ENCODE peak calls at places on chromosomes 3 and 15, in six cellular contexts. U is IMR-90, R is trophoblast cell, V is mesendoderm, M is neuronal stem cell, Z is H1. X is an unnamed sample.
A peak's percentile ranks its signal among the peaks of the same experiment; 100 is the strongest.

GRCh38 chr3:123246846-123247245 is 45.1 kb downstream of the SEC22A start:
- DNase-seq in M (no peak), V (no peak), Z (no peak), R (no peak), U (no peak), X (no peak)

GRCh38 chr15:90201150-90201943 is at the start of gene SEMA4B:
- DNase-seq in Z (peak; percentile 90), M (peak; percentile 85), R (peak; percentile 69), V (peak; percentile 78), U (peak; percentile 32), X (peak; percentile 63)

GRCh38 chr15:65286069-65286703 is 497 bp downstream of the PARP16 start:
- DNase-seq in R (peak; percentile 68), Z (peak; percentile 86), V (no peak), M (peak; percentile 69), U (no peak), X (peak; percentile 44)

GRCh38 chr3:126828306-126828705 is 124.3 kb downstream of the CHCHD6 start:
- DNase-seq in U (no peak), R (no peak), Z (no peak), V (no peak), M (no peak), X (no peak)

GRCh38 chr3:157405457-157405856 is 31.2 kb upstream of the PTX3 start:
- DNase-seq in R (no peak), Z (no peak), M (no peak), U (peak; percentile 88), V (no peak), X (peak; percentile 9)

GRCh38 chr3:27641271-27641670 is 80.9 kb downstream of the EOMES start:
- DNase-seq in U (no peak), V (no peak), R (no peak), M (no peak), Z (no peak), X (no peak)

GRCh38 chr3:158794936-158795518 is 6.8 kb upstream of the MFSD1 start:
- DNase-seq in Z (no peak), R (peak; percentile 73), M (no peak), U (peak; percentile 59), V (peak; percentile 41), X (peak; percentile 52)

GRCh38 chr15:93943607-93944006 is 287.8 kb upstream of the MCTP2 start:
- DNase-seq in R (peak; percentile 55), M (no peak), U (no peak), V (no peak), Z (no peak), X (no peak)

GRCh38 chr3:79002465-79003372 is 765.1 kb downstream of the ROBO1 start:
- DNase-seq in Z (no peak), U (no peak), V (peak; percentile 39), R (no peak), M (no peak), X (no peak)

GRCh38 chr3:124248471-124249028 is 256.6 kb upstream of the ROPN1 start:
- DNase-seq in U (peak; percentile 91), V (no peak), R (peak; percentile 52), Z (no peak), M (no peak), X (peak; percentile 84)

GRCh38 chr15:92574566-92574965 is 81.0 kb downstream of the FAM174B start:
- DNase-seq in Z (no peak), R (no peak), M (no peak), U (no peak), V (no peak), X (no peak)

GRCh38 chr3:187211532-187212274 is 14.4 kb downstream of the RTP1 start:
- DNase-seq in R (no peak), V (no peak), M (no peak), Z (no peak), U (peak; percentile 38), X (no peak)

GRCh38 chr15:37877851-37878577 is 56.4 kb upstream of the TMCO5A start:
- DNase-seq in R (peak; percentile 37), V (peak; percentile 18), Z (no peak), U (peak; percentile 92), M (no peak), X (peak; percentile 70)

GRCh38 chr3:48687220-48687678 is 1.5 kb upstream of the NCKIPSD start:
- DNase-seq in Z (no peak), M (no peak), R (no peak), V (no peak), U (no peak), X (no peak)

GRCh38 chr15:82767163-82767829 is 38.6 kb downstream of the FSD2 start:
- DNase-seq in M (no peak), U (no peak), V (no peak), Z (no peak), R (no peak), X (no peak)

GRCh38 chr3:65044401-65044800 is 356.6 kb upstream of the ADAMTS9 start:
- DNase-seq in Z (no peak), M (no peak), R (no peak), U (no peak), V (no peak), X (no peak)

GRCh38 chr15:66911131-66911700 is 154.2 kb upstream of the SMAD3 start:
- DNase-seq in V (no peak), R (no peak), Z (no peak), M (no peak), U (no peak), X (no peak)

GRCh38 chr15:78370013-78370412 is 29.9 kb downstream of the CRABP1 start:
- DNase-seq in V (no peak), Z (no peak), M (no peak), R (no peak), U (no peak), X (no peak)

GRCh38 chr3:127412578-127413317 is 124.9 kb upstream of the PRR20G start:
- DNase-seq in Z (peak; percentile 33), M (no peak), R (no peak), V (no peak), U (no peak), X (no peak)

GRCh38 chr3:58608648-58609047 is 31.5 kb upstream of the FAM107A start:
- DNase-seq in U (no peak), Z (no peak), R (no peak), M (no peak), V (no peak), X (no peak)

DNA sequence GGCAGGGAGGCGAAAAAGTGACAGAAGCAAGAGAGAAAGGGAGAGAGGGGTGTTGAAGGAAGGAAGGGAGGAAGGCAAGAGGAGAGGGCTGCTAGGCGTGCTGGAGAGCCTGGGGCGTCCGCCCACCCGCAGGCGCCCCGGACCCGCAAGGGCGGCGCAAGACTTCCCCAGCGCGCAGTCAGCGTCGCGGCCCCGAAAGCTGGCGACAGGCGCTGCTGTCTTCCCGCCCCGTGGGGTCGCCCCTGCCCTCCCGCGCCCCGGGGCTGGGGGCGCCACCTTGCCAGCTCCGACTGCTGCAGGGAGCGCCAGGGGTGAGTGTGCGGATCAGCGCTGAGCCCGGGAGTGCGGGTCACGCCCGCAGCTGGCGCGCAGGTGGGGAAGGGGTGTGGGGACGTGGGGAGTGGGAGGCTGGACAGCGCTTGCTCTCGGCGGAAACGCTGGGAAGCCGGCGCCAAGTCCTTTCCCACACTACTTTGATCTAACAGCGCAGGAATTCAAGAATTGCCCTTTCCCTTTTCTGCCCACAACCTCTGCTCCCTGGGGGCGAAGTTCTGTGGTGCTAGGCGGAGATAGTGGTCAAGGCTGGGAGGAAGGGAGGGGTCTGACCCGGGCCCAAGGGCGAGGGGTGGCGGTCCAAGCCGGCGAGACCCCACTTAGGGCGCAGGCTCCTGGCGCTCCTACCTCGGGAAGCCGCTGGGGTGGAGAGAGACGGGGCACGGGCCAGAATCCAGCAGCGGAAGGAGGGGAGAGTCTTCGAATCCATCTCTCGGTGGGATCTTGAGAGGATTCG is 266.1 kb downstream of the CGGBP1 start:
- DNase-seq in R (peak; percentile 33), U (no peak), V (peak; percentile 70), Z (peak; percentile 72), M (peak; percentile 43), X (no peak)
- H2BK5ac ChIP-seq in R (no peak within 1 kb of the TSS), U (no peak within 1 kb of the TSS), V (no peak within 1 kb of the TSS), Z (no peak within 1 kb of the TSS), M (peak within 1 kb of the TSS; percentile 13), X (no peak within 1 kb of the TSS)

DNA sequence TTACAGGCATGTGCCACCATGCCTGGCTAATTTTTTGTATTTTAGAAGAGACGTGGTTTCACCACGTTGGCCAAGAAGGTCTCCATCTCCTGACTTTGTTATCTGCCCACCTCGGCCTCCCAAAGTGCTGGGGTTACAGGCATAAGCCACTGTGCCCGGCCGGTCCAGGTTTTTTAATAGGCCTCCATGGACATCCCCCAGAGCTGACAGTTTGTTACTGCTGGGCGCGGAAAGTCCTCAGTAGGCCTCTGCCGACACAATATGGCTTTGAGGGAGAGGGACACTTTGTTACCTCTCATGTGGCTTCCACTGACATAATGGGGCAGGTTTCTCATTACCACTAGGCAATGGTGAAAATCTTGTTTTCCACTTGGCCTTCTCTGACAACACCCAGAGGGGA is 152.0 kb downstream of the WNT7A start:
- DNase-seq in Z (peak; percentile 49), M (no peak), U (no peak), V (no peak), R (no peak), X (no peak)
- H2BK120ac ChIP-seq in Z (peak overlapping the region; percentile 91), M (no peak overlapping the region), U (no peak overlapping the region), V (no peak overlapping the region), R (no peak overlapping the region), X (no peak overlapping the region)

DNA sequence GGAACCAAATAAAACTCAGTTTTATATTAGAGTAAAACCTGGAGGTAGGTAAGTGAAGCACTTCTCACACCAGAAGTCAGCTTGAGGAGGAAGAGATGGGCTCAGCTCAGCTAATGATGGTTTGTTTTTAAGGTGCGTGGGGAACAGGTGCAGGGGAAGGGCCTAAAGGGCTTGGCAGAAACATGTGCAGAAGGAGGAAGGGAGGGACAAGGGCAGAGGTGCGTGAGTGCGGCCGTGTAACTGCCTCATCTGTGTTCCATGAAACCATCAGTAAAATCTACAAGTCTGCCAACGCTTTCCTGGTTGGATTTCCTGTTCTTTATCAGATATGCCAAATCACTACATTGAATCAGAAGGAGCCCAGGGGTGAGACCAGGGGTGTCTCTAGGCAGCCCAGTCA is 19.9 kb downstream of the FYCO1 start:
- DNase-seq in Z (no peak), U (no peak), V (no peak), M (no peak), R (no peak), X (no peak)
- H3K4me3 ChIP-seq in Z (no peak overlapping the region), U (no peak overlapping the region), V (no peak overlapping the region), M (no peak overlapping the region), R (no peak overlapping the region), X (no peak overlapping the region)

DNA sequence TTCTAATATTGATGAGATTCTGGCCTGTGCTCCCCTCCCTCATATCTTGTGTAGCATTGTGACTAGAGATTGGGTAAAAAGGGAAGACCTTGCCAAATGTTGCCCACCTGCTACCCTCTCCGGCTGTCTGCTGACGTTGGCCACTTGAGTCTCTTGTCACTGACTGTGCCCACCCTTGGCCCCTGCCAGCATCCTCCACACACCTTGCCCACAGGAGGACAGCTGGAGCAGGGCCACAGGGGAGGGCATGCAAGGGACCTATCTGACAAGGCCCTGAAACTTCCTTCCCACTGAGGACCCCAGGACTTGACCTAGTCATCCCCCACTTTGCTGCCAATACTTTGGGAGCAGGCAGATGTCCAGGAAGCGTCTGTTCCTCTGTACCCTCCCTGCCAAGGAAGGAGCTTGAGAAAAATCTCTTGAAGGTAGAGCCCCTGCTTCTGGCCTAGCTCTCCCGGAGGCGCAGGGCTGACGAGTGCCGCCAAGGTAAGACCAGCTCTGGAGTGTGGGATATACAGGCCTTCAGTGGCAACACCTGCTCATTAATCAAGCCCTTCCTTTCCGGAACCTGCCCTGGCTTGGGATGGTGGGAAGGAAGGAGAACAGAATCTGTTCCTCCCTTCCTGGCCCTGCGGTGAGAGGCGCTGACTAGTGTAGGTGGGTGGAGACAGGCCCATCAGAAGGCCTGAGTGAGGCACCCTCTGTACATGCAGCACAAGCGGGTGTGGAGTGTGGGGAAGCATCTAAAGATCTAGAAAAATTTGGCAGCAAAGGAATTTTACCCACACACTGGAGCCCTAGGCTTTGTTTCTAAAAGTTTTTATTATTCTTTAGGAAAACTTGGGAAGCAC is 4.9 kb upstream of the PAK6 start:
- DNase-seq in V (no peak), M (no peak), U (no peak), R (peak; percentile 48), Z (no peak), X (no peak)
- H2BK5ac ChIP-seq in V (no peak overlapping the region), M (no peak overlapping the region), U (no peak overlapping the region), R (no peak overlapping the region), Z (peak overlapping the region; percentile 4), X (no peak overlapping the region)

X was measured in mesenchymal stem cell.